ENCODE peak calls at places on chromosomes 12 and 14, in nine cellular contexts. F is suprapubic skin, J is OCI-LY7, L is uterus, A is IMR-90, X is WERI-Rb-1, D is lung, O is left lung, S is cardiac muscle cell. C is an unnamed sample.

GRCh38 chr14:76656592-76656991 is 104.7 kb upstream of the VASH1 start:
- DNase-seq in A (no peak), J (no peak), S (no peak), X (no peak), L (no peak), D (no peak), F (no peak), O (no peak), C (no peak)

GRCh38 chr14:86672071-86672470 is 1142.1 kb downstream of the FLRT2 start:
- DNase-seq in F (no peak), L (no peak), S (no peak), O (no peak), J (no peak), A (no peak), D (no peak), X (no peak), C (no peak)

GRCh38 chr12:53219956-53220856 is 11.8 kb downstream of the RARG start:
- DNase-seq in J (peak; percentile 83), O (peak; percentile 90), S (peak; percentile 81), X (peak; percentile 61), F (no peak), L (peak; percentile 72), A (peak; percentile 78), D (peak; percentile 64), C (peak; percentile 70)

GRCh38 chr14:67971627-67972625 is 152.3 kb downstream of the RAD51B start:
- DNase-seq in A (peak; percentile 37), D (no peak), O (no peak), S (no peak), X (peak; percentile 19), L (no peak), F (no peak), J (no peak), C (no peak)

GRCh38 chr12:127293507-127294310 is 973.3 kb upstream of the TMEM132C start:
- DNase-seq in X (peak; percentile 68), F (peak; percentile 80), J (peak; percentile 3), A (peak; percentile 33), O (peak; percentile 80), D (peak; percentile 42), L (no peak), S (peak; percentile 61), C (no peak)

GRCh38 chr14:34302654-34303053 is 159.4 kb downstream of the SPTSSA start:
- DNase-seq in O (no peak), S (no peak), J (no peak), D (no peak), X (no peak), A (no peak), L (no peak), F (no peak), C (no peak)

GRCh38 chr12:93387780-93388179 is 10.1 kb downstream of the NUDT4 start:
- DNase-seq in D (no peak), L (no peak), F (no peak), J (no peak), S (no peak), A (peak; percentile 81), O (no peak), X (no peak), C (no peak)

GRCh38 chr14:30681752-30682355 is 59.7 kb downstream of the SCFD1 start:
- DNase-seq in X (no peak), J (peak; percentile 11), S (peak; percentile 5), D (no peak), F (no peak), A (peak; percentile 14), O (no peak), L (no peak), C (no peak)

GRCh38 chr14:91293281-91293680 is 48.8 kb upstream of the GPR68 start:
- DNase-seq in F (no peak), L (no peak), J (no peak), X (no peak), A (no peak), O (no peak), D (no peak), S (no peak), C (no peak)

GRCh38 chr14:72104011-72104613 is 171.9 kb downstream of the RGS6 start:
- DNase-seq in O (no peak), D (no peak), S (peak; percentile 31), L (no peak), J (peak; percentile 19), A (no peak), F (no peak), X (peak; percentile 54), C (peak; percentile 8)

GRCh38 chr12:8052679-8053078 is 13.5 kb downstream of the C3AR1 start:
- DNase-seq in S (no peak), F (no peak), D (peak; percentile 56), J (no peak), L (no peak), A (no peak), O (peak; percentile 87), X (no peak), C (no peak)

GRCh38 chr12:71371132-71371531 is 68.5 kb upstream of the LGR5 start:
- DNase-seq in X (no peak), O (no peak), F (no peak), J (no peak), D (no peak), A (no peak), S (no peak), L (no peak), C (no peak)

GRCh38 chr14:99595034-99595433 is 9.0 kb downstream of the CCDC85C start:
- DNase-seq in D (no peak), O (peak; percentile 24), X (no peak), L (no peak), A (no peak), S (no peak), J (no peak), F (no peak), C (no peak)

GRCh38 chr12:2297004-2297403 is 244.2 kb downstream of the CACNA1C start:
- DNase-seq in D (no peak), S (peak; percentile 45), A (no peak), O (no peak), J (peak; percentile 16), F (no peak), L (no peak), X (no peak), C (no peak)

GRCh38 chr12:18139989-18140596 is 50.1 kb upstream of the RERGL start:
- DNase-seq in L (no peak), D (no peak), X (no peak), J (peak; percentile 68), O (no peak), A (peak; percentile 27), F (no peak), S (peak; percentile 40), C (no peak)
- TF ChIP-seq CTCF in L (peak; percentile 64), D (peak; percentile 2), X (peak; percentile 10), J (peak; percentile 93), O (peak; percentile 52), A (peak; percentile 53), F (peak; percentile 46), S (peak; percentile 61), C (no peak)

GRCh38 chr12:20212036-20212435 is 156.3 kb upstream of the PDE3A start:
- DNase-seq in L (no peak), X (no peak), F (no peak), S (no peak), D (no peak), O (no peak), J (no peak), A (peak; percentile 8), C (no peak)
- H3K27ac ChIP-seq in L (peak overlapping the region; percentile 63), X (no peak overlapping the region), F (peak overlapping the region; percentile 59), S (no peak overlapping the region), D (no peak overlapping the region), O (peak overlapping the region; percentile 50), J (no peak overlapping the region), A (no peak overlapping the region), C (no peak overlapping the region)

GRCh38 chr14:49582211-49582977 is 3.8 kb downstream of the RPS29 start:
- DNase-seq in X (no peak), A (no peak), L (no peak), J (no peak), S (no peak), F (no peak), D (no peak), O (no peak), C (no peak)

GRCh38 chr14:49583629-49584028 is 2.6 kb downstream of the RPS29 start:
- DNase-seq in O (no peak), J (no peak), F (no peak), X (no peak), S (no peak), L (no peak), D (no peak), A (peak; percentile 38), C (no peak)

GRCh38 chr14:49585803-49586672 is at the start of gene RPS29:
- DNase-seq in J (peak; percentile 100), X (peak; percentile 97), F (peak; percentile 99), D (peak; percentile 98), A (peak; percentile 99), S (peak; percentile 99), O (peak; percentile 95), L (peak; percentile 99), C (peak; percentile 97)

GRCh38 chr14:49581961-49582210 is 4.3 kb downstream of the RPS29 start:
- DNase-seq in O (no peak), S (no peak), F (no peak), D (no peak), A (no peak), J (no peak), L (no peak), X (no peak), C (no peak)

DNA sequence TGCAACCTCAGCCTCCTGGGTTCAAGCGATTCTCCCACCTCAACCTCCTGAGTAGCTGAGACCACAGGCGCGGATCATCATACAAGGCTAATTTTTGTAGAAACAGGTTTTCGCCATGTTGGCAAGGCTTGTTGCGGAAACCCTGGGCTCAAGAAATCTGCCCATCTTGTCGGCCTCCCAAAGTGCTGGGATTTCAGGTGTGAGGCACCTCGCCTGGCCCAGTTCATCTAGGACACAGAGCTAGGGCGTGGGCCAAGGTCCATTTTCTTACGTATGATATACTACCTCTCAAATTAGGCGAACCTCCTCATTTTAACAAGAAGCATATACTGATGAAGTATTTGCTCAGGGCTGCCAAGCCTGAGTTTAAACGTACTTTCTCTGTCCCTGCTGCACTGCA is 2.1 kb downstream of the RPS29 start:
- DNase-seq in S (no peak), X (no peak), A (no peak), L (no peak), J (no peak), O (no peak), F (no peak), D (no peak), C (no peak)
- H3K4me3 ChIP-seq in S (peak overlapping the region; percentile 84), X (no peak overlapping the region), A (peak overlapping the region; percentile 2), L (no peak overlapping the region), J (peak overlapping the region; percentile 96), O (peak overlapping the region; percentile 86), F (peak overlapping the region; percentile 80), D (no peak overlapping the region), C (peak overlapping the region; percentile 81)

DNA sequence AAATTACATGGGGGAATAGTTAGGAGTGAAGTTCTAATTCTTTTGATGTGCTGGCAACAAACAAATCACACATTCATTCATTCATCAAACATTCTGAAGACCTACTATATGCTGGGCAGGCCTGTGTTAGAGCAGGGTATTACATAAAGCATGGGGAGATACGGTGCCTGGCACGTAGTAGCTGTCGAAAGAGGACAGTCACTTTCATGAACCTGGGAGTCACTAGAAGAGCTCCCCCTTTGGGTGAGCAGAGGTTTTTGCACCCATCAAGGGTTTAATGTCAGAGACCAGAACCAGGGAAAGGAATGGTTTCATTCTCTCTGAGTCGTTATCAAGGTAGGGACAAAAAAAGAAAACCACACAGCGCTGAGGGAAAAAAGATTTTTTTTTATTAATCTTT is 10.0 kb downstream of the LHX5 start:
- DNase-seq in J (peak; percentile 67), X (peak; percentile 41), O (no peak), F (no peak), L (no peak), A (no peak), D (no peak), S (peak; percentile 13), C (no peak)
- TF ChIP-seq CTCF in J (peak; percentile 78), X (peak; percentile 73), O (no peak), F (no peak), L (no peak), A (peak; percentile 41), D (no peak), S (peak; percentile 66), C (no peak)

GRCh38 chr14:69922198-69922597 is 43.0 kb downstream of the SMOC1 start:
- DNase-seq in O (no peak), A (no peak), X (no peak), J (no peak), L (no peak), D (no peak), S (no peak), F (no peak), C (no peak)
- H3K27ac ChIP-seq in O (no peak overlapping the region), A (no peak overlapping the region), X (no peak overlapping the region), J (no peak overlapping the region), L (no peak overlapping the region), D (no peak overlapping the region), S (no peak overlapping the region), F (no peak overlapping the region), C (no peak overlapping the region)

C was measured in CD8-positive, alpha-beta T cell.